ENCODE peak calls at places on chromosome 14, in five cellular contexts. J is stimulated activated CD4-positive, alpha-beta T cell treated with anti-CD3 and anti-CD28 coated beads, Interleukin-4, amount 100 ng/mL, for 24 hours; L is NCI-H1417; Q is lung; I is Calu3. W is an unnamed sample.

GRCh38 chr14:80260649-80261048 is 49.3 kb upstream of the DIO2 start:
- DNase-seq in J (no peak), L (no peak), Q (no peak), I (no peak), W (no peak)

GRCh38 chr14:75636100-75636692 is 24.5 kb downstream of the ERG28 start:
- DNase-seq in J (no peak), L (peak), Q (no peak), I (no peak), W (no peak)

GRCh38 chr14:61663312-61663974 is 31.9 kb upstream of the HIF1A start:
- DNase-seq in J (no peak), L (no peak), Q (no peak), I (no peak), W (no peak)

GRCh38 chr14:91350813-91351507 is 66.7 kb downstream of the CCDC88C start:
- DNase-seq in J (peak), L (peak), Q (no peak), I (no peak), W (peak)

GRCh38 chr14:66117600-66117999 is 368.6 kb upstream of the CCDC196 start:
- DNase-seq in J (no peak), L (no peak), Q (no peak), I (peak), W (no peak)

GRCh38 chr14:63134801-63135200 is 69.4 kb upstream of the RHOJ start:
- DNase-seq in J (no peak), L (no peak), Q (no peak), I (peak), W (no peak)

GRCh38 chr14:65164068-65164824 is 61.9 kb upstream of the MAX start:
- DNase-seq in J (peak), L (peak), Q (no peak), I (peak), W (peak)

GRCh38 chr14:81009339-81009738 is 53.9 kb downstream of the TSHR start:
- DNase-seq in J (no peak), L (no peak), Q (no peak), I (no peak), W (no peak)

GRCh38 chr14:94559638-94560290 is 1.5 kb upstream of the SERPINA4 start:
- DNase-seq in J (no peak), L (no peak), Q (no peak), I (no peak), W (no peak)

GRCh38 chr14:47674546-47675238 is 713 bp downstream of the MDGA2 start:
- DNase-seq in J (no peak), L (no peak), Q (no peak), I (no peak), W (no peak)

GRCh38 chr14:95162641-95163040 is 5.3 kb upstream of the DICER1 start:
- DNase-seq in J (no peak), L (peak), Q (no peak), I (no peak), W (no peak)

GRCh38 chr14:21924479-21924878 is 250.9 kb upstream of the OR4E1 start:
- DNase-seq in J (peak), L (no peak), Q (no peak), I (no peak), W (no peak)

GRCh38 chr14:80956922-80957321 is 1.5 kb downstream of the TSHR start:
- DNase-seq in J (no peak), L (no peak), Q (no peak), I (no peak), W (no peak)

GRCh38 chr14:51575225-51576111 is 76.2 kb upstream of the FRMD6 start:
- DNase-seq in J (no peak), L (no peak), Q (no peak), I (no peak), W (no peak)

GRCh38 chr14:100121643-100122480 is 37.6 kb downstream of the DEGS2 start:
- DNase-seq in J (no peak), L (no peak), Q (no peak), I (no peak), W (no peak)

GRCh38 chr14:51539571-51540037 is 112.1 kb upstream of the FRMD6 start:
- DNase-seq in J (no peak), L (no peak), Q (no peak), I (peak), W (no peak)

GRCh38 chr14:94269156-94269555 is 23.9 kb downstream of the SERPINA10 start:
- DNase-seq in J (no peak), L (no peak), Q (no peak), I (peak), W (no peak)

GRCh38 chr14:37668646-37669045 is 73.2 kb downstream of the TTC6 start:
- DNase-seq in J (no peak), L (no peak), Q (no peak), I (no peak), W (no peak)